ENCODE peak calls at places on chromosomes 2 and 18, in seven cellular contexts. A is heart left ventricle, E is stomach, V is gastrocnemius medialis, T is endothelial cell of umbilical vein, X is tibial nerve, W is IMR-90. P is an unnamed sample.

GRCh38 chr18:62607302-62607701 is 84.5 kb downstream of the ZCCHC2 start:
- DNase-seq in A (no peak), E (no peak), V (no peak), T (no peak), X (no peak), W (no peak), P (no peak)

GRCh38 chr18:57444301-57444759 is 9.2 kb downstream of the ONECUT2 start:
- DNase-seq in A (no peak), E (no peak), V (no peak), T (no peak), X (no peak), W (no peak), P (no peak)

GRCh38 chr2:211611061-211611518 is 927.5 kb downstream of the ERBB4 start:
- DNase-seq in A (no peak), E (no peak), V (no peak), T (no peak), X (no peak), W (no peak), P (no peak)

GRCh38 chr18:2906522-2907458 is 60.0 kb downstream of the EMILIN2 start:
- DNase-seq in A (peak), E (no peak), V (no peak), T (peak), X (peak), W (no peak), P (peak)

GRCh38 chr18:5424903-5425302 is 118.9 kb downstream of the EPB41L3 start:
- DNase-seq in A (no peak), E (no peak), V (no peak), T (peak), X (no peak), W (peak), P (no peak)

GRCh38 chr2:240856151-240856980 is 12.3 kb upstream of the AGXT start:
- DNase-seq in A (no peak), E (no peak), V (no peak), T (no peak), X (no peak), W (no peak), P (no peak)

GRCh38 chr2:202918860-202919259 is 6.8 kb downstream of the CARF start:
- DNase-seq in A (no peak), E (no peak), V (no peak), T (no peak), X (no peak), W (no peak), P (no peak)

GRCh38 chr2:231781798-231782726 is 980 bp upstream of the PDE6D start:
- DNase-seq in A (no peak), E (no peak), V (peak), T (peak), X (no peak), W (peak), P (no peak)

GRCh38 chr2:100197643-100198153 is 55.3 kb upstream of the AFF3 start:
- DNase-seq in A (peak), E (peak), V (peak), T (peak), X (peak), W (peak), P (peak)

GRCh38 chr2:200353873-200354272 is 47.4 kb downstream of the SPATS2L start:
- DNase-seq in A (no peak), E (no peak), V (no peak), T (no peak), X (no peak), W (no peak), P (no peak)

GRCh38 chr18:38933910-38934510 is 1368.4 kb upstream of the CELF4 start:
- DNase-seq in A (no peak), E (no peak), V (no peak), T (no peak), X (no peak), W (no peak), P (no peak)

GRCh38 chr2:28594369-28595108 is 98.7 kb downstream of the PLB1 start:
- DNase-seq in A (peak), E (peak), V (peak), T (peak), X (peak), W (peak), P (peak)
- H3K4me3 ChIP-seq in A (no peak), E (no peak), V (peak), T (no peak), X (no peak), W (no peak), P (no peak)

GRCh38 chr18:11981383-11981632 is at the start of gene IMPA2:
- DNase-seq in A (no peak), E (no peak), V (no peak), T (no peak), X (no peak), W (no peak), P (no peak)

GRCh38 chr18:11982981-11983380 is 1.7 kb downstream of the IMPA2 start:
- DNase-seq in A (no peak), E (no peak), V (no peak), T (no peak), X (no peak), W (no peak), P (no peak)

GRCh38 chr18:11980148-11980554 is 1.2 kb upstream of the IMPA2 start:
- DNase-seq in A (no peak), E (no peak), V (no peak), T (no peak), X (no peak), W (peak), P (no peak)

GRCh38 chr18:11981633-11982366 is 493 bp downstream of the IMPA2 start:
- DNase-seq in A (peak), E (peak), V (peak), T (peak), X (no peak), W (peak), P (peak)

GRCh38 chr18:11980555-11981382 is 538 bp upstream of the IMPA2 start:
- DNase-seq in A (peak), E (peak), V (peak), T (peak), X (peak), W (peak), P (peak)
- TF ChIP-seq POLR2A in A (peak), E (no peak), V (peak), T (peak), X (peak), W (peak), P (no peak)

DNA sequence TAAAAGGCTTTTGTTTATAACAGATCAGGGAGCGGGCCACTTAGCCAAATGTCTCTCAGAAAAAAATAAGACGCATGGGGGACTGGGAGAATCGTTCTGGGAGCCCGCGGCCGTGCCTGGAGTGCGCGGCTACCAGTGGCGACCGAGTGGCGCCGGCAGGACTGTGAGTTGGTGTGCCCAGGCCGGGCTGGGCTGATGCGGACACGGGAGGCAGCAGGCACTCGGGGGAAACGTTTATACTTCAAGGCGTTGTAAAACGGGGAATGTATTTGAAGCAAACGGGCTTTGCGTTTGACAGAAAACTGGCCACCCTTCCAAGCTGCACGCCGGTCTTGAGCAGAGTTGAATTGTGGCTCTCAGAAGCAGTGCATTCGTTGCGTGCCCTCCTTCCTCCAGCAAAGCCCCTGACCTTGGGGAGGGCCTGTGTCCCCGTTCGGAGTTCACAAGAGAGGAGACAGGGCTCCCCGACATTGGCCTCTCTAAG is 4.6 kb upstream of the HOXD10 start:
- DNase-seq in A (no peak), E (no peak), V (no peak), T (no peak), X (no peak), W (no peak), P (peak)
- H3K4me3 ChIP-seq in A (no peak), E (no peak), V (no peak), T (no peak), X (no peak), W (no peak), P (no peak)

DNA sequence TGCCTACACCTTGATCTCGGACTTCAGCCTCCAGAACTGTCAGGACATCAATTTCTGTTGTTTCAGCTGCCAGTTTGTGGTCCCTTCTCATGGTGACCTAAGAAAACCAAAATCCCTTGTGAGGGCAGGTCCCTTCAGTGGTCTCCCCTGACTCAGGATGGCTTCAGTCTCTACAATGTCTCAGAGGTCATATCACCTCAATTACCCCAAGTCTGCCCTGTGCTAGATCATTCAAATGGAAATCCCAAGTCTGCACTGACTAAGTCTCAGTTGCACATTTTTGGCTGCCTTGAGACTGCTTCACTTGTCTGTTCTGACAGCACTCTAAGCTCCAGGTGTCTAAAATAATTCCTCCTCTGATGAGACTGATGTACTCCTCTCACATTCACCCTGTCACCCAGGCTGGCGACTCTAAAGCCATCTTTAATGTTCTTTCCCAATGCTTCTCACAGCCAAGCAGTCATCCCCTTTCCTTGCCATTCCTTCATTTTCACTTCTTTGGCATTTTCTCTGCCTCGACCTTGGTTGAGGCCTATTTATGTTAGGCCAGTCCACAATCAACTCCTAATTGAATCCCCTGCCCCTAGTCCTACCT is 470.8 kb downstream of the DLGAP1 start:
- DNase-seq in A (no peak), E (no peak), V (no peak), T (no peak), X (no peak), W (no peak), P (no peak)
- TF ChIP-seq POLR2A in A (no peak), E (no peak), V (no peak), T (no peak), X (no peak), W (no peak), P (no peak)

DNA sequence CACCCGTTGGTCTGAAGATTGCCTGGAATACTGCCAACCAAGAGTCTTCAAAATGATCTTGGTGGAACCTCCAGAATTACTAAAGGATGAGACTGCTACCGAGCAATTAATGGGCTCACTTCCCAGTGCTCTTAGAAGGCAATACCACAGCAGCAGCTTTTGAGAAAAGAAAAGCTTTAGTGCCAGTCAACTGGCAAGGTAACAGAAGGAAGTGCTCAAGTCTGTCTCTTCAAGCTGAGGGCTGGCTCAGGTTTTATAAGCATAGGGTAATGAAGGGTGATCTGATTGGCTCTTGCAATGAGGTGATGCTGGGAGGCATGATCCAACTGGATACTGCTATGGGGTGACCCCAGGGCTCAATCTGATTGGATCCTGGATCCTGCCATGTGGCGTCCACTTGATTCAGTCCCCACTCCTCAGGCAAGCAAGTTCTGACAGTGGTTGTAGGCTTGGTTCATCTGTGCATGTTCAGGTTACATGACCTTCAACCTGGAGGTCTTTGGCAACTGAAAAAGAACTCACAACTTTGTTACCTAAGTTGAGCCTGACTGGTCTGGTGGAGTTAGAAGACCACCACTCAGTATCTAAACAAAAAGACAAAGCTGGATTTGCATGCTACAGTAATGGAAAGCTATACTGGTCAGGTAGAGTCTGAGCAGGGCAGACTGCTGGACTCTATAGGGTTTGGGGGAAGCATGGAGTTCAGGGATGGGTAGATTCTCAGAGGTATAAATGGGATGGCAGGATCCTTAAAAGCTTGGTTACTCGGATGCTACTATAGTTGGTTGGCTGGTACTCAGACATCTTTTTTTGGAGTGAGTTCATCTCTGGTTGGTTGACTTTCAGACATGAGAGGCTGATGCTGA is 14.0 kb upstream of the RIF1 start:
- DNase-seq in A (no peak), E (no peak), V (no peak), T (no peak), X (no peak), W (no peak), P (no peak)
- H3K4me3 ChIP-seq in A (no peak), E (no peak), V (no peak), T (no peak), X (no peak), W (no peak), P (no peak)

DNA sequence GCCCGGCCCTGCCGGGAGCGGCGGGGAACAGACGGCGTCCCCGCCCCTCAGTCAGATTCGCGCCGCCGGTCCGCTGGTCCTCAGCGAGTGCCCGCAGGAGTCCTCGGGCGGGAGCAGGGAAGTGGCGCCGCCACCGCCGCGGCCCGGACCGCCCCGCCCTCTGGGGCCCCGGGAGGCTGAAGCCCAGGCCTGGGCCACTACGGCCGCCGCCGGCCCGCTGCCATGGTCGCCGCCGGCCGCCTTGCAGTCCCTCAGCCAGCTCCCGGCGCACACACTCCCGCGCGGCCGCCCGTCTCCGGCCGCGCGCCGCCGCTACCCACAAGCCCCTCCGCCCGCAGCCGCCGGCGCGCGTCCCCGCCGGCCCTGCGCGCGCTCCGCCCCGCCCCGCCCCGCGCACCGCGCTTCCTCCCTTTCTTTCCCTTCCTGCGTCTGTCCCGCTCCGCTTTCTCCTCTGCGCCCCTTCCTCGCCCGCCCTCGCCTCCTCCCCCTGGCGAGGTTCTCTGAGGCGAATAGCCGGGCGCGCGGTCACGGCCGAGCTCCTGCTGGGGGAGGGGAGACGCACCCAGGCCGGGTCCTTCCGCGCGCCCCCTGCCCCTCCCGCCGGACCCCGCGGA is at the start of gene ROCK2:
- DNase-seq in A (peak), E (peak), V (peak), T (peak), X (peak), W (peak), P (peak)
- TF ChIP-seq POLR2A in A (no peak), E (no peak), V (peak), T (peak), X (peak), W (peak), P (no peak)